ENCODE peak calls at places on chromosome 16, in eight cellular contexts. G is cardiac muscle cell, V is epithelial cell of esophagus, W is adrenal gland, Y is IMR-90, B is coronary artery, Z is tibial artery, K is AG04449. C is an unnamed sample.

GRCh38 chr16:46828943-46829342 is 2.0 kb downstream of the C16orf87 start:
- DNase-seq in G (no peak), V (no peak), W (no peak), Y (no peak), B (no peak), Z (no peak), K (no peak), C (no peak)

GRCh38 chr16:23694707-23695373 is 16.2 kb downstream of the PLK1 start:
- DNase-seq in G (peak; percentile 61), V (no peak), W (peak; percentile 34), Y (peak; percentile 38), B (no peak), Z (no peak), K (no peak), C (peak; percentile 40)

GRCh38 chr16:3444032-3444388 is 530 bp downstream of the NAA60 start:
- DNase-seq in G (peak; percentile 75), V (peak; percentile 85), W (peak; percentile 65), Y (peak; percentile 80), B (no peak), Z (no peak), K (peak; percentile 33), C (peak; percentile 83)

GRCh38 chr16:16004314-16004749 is 54.9 kb downstream of the ABCC1 start:
- DNase-seq in G (no peak), V (peak; percentile 38), W (no peak), Y (peak; percentile 95), B (no peak), Z (no peak), K (no peak), C (peak; percentile 78)

GRCh38 chr16:14335297-14335696 is 264.2 kb downstream of the MRTFB start:
- DNase-seq in G (no peak), V (no peak), W (no peak), Y (no peak), B (no peak), Z (no peak), K (no peak), C (no peak)

GRCh38 chr16:3881499-3881995 is 1.0 kb upstream of the CREBBP start:
- DNase-seq in G (no peak), V (peak; percentile 57), W (peak; percentile 33), Y (no peak), B (no peak), Z (no peak), K (no peak), C (no peak)

GRCh38 chr16:48448799-48449481 is 63.7 kb upstream of the SIAH1 start:
- DNase-seq in G (no peak), V (no peak), W (no peak), Y (no peak), B (no peak), Z (no peak), K (no peak), C (no peak)

GRCh38 chr16:88035292-88035691 is 84.1 kb downstream of the BANP start:
- DNase-seq in G (no peak), V (no peak), W (no peak), Y (no peak), B (no peak), Z (no peak), K (no peak), C (no peak)

GRCh38 chr16:11586375-11586855 is 304 bp downstream of the LITAF start:
- DNase-seq in G (no peak), V (no peak), W (no peak), Y (no peak), B (no peak), Z (no peak), K (no peak), C (no peak)

GRCh38 chr16:11612110-11612981 is 25.6 kb upstream of the LITAF start:
- DNase-seq in G (no peak), V (peak; percentile 80), W (peak; percentile 32), Y (no peak), B (no peak), Z (no peak), K (no peak), C (no peak)

GRCh38 chr16:27781195-27781524 is 231.2 kb downstream of the KATNIP start:
- DNase-seq in G (no peak), V (no peak), W (no peak), Y (no peak), B (no peak), Z (peak; percentile 33), K (no peak), C (peak; percentile 36)

GRCh38 chr16:50326835-50327465 is 41.8 kb downstream of the BRD7 start:
- DNase-seq in G (peak; percentile 48), V (peak; percentile 61), W (no peak), Y (peak; percentile 36), B (no peak), Z (no peak), K (no peak), C (peak; percentile 37)

GRCh38 chr16:83574388-83574787 is 233.4 kb upstream of the HSBP1 start:
- DNase-seq in G (no peak), V (peak; percentile 94), W (no peak), Y (peak; percentile 96), B (no peak), Z (no peak), K (peak; percentile 90), C (peak; percentile 77)

GRCh38 chr16:12146966-12147365 is 170.4 kb downstream of the SNX29 start:
- DNase-seq in G (no peak), V (no peak), W (no peak), Y (no peak), B (no peak), Z (no peak), K (no peak), C (no peak)

GRCh38 chr16:79466111-79466510 is 134.4 kb downstream of the MAF start:
- DNase-seq in G (no peak), V (peak; percentile 82), W (no peak), Y (no peak), B (no peak), Z (no peak), K (no peak), C (no peak)

GRCh38 chr16:11341371-11341770 is 3.9 kb upstream of the RMI2 start:
- DNase-seq in G (no peak), V (no peak), W (no peak), Y (no peak), B (no peak), Z (no peak), K (no peak), C (no peak)

GRCh38 chr16:18969050-18969854 is 14.5 kb upstream of the TMC7 start:
- DNase-seq in G (peak; percentile 84), V (peak; percentile 73), W (peak; percentile 68), Y (peak; percentile 49), B (peak; percentile 83), Z (peak; percentile 88), K (no peak), C (peak; percentile 84)

GRCh38 chr16:17544785-17545184 is 74.0 kb upstream of the XYLT1 start:
- DNase-seq in G (no peak), V (no peak), W (no peak), Y (no peak), B (no peak), Z (peak; percentile 22), K (no peak), C (no peak)

GRCh38 chr16:70646260-70647241 is at the start of gene IL34:
- DNase-seq in G (no peak), V (no peak), W (peak; percentile 66), Y (no peak), B (peak; percentile 75), Z (peak; percentile 36), K (no peak), C (peak; percentile 51)

GRCh38 chr16:68736561-68736960 is 531 bp upstream of the CDH1 start:
- DNase-seq in G (no peak), V (no peak), W (no peak), Y (no peak), B (no peak), Z (no peak), K (no peak), C (no peak)
- H3K4me3 ChIP-seq in G (peak overlapping the region; percentile 32), V (peak overlapping the region; percentile 87), W (no peak overlapping the region), Y (no peak overlapping the region), B (no peak overlapping the region), Z (no peak overlapping the region), K (no peak overlapping the region), C (no peak overlapping the region)

GRCh38 chr16:73545713-73546112 is 497.8 kb upstream of the ZFHX3 start:
- DNase-seq in G (no peak), V (no peak), W (no peak), Y (no peak), B (no peak), Z (no peak), K (no peak), C (no peak)

GRCh38 chr16:73549960-73550359 is 502.0 kb upstream of the ZFHX3 start:
- DNase-seq in G (peak; percentile 38), V (no peak), W (no peak), Y (no peak), B (no peak), Z (no peak), K (no peak), C (no peak)

GRCh38 chr16:73544266-73544665 is 496.3 kb upstream of the ZFHX3 start:
- DNase-seq in G (no peak), V (no peak), W (no peak), Y (no peak), B (no peak), Z (no peak), K (no peak), C (no peak)

DNA sequence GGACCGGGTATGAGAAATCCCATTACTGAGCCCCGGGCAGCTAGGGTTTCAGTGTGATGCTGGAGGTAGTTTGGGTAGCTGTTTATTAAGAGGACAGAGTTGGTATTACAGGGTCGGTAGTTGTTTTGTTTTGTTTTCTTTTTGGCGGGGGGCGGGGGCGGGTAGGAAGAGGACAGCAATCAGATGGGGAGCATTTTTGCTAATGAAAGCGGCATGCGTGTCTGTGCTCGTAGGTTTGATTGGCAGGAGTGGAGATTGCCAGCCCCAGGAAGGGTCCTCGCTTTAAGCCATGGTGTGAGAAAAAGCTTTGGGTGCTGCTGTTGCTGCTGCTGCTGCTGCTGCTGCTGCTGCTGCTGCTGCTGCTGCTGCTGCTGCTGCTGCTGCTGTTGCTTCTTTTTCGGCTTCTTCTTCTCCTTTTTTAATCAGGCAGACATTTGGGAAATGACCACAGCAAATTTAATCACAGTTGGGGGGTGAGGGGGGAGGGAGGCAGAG is 498.5 kb upstream of the ZFHX3 start:
- DNase-seq in G (no peak), V (no peak), W (no peak), Y (no peak), B (no peak), Z (no peak), K (no peak), C (no peak)
- TF ChIP-seq CTCF in G (no peak), V (no peak), W (no peak), Y (no peak), B (no peak), Z (no peak), K (no peak), C (no peak)

DNA sequence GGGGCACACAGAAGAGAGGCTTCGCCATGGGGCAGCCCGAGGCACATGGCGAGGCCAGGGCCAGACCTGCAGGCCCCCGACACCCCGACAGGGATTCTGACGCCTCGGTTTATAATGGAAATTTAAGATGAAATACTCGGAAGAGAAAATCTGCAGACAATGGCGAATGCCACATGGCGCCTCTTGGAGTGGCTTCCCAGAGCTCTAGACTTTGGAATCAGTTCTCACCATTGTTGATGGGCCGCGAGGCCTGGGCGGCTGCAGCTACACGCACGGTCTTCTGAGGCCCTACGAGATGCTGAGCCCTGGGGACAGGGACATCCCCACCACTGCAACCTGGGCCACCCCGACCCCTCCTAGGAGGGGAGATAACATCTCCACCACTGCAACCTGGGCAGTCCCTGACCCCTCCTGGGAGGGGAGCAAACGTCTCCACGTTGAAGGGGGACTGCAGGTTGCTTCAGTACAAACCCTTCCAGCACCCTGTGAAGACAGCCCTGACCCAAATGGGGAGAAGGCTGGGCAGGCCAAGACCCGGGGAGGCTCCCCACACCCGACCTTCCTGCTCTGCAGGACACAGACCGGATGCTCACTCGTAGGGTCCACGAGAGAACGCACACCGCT is 56.9 kb downstream of the LMF1 start:
- DNase-seq in G (no peak), V (no peak), W (no peak), Y (no peak), B (no peak), Z (no peak), K (no peak), C (no peak)
- H3K4me3 ChIP-seq in G (no peak overlapping the region), V (no peak overlapping the region), W (no peak overlapping the region), Y (no peak overlapping the region), B (no peak overlapping the region), Z (no peak overlapping the region), K (no peak overlapping the region), C (no peak overlapping the region)

GRCh38 chr16:80552277-80552676 is 11.5 kb downstream of the DYNLRB2 start:
- DNase-seq in G (no peak), V (peak; percentile 73), W (no peak), Y (no peak), B (no peak), Z (no peak), K (no peak), C (no peak)
- TF ChIP-seq CTCF in G (no peak), V (no peak), W (no peak), Y (no peak), B (no peak), Z (no peak), K (no peak), C (no peak)